ENCODE peak calls at places on chromosomes 4 and X, in ten cellular contexts. V is uterus, L is left lung, Z is tibial artery, X is cardiac muscle cell, U is fibroblast of pulmonary artery, A is fibroblast of lung, W is pancreas, C is psoas muscle, B is PC-3. K is an unnamed sample.

GRCh38 chr4:18297684-18298083 is 276.1 kb upstream of the LCORL start:
- DNase-seq in V (no peak), L (no peak), Z (no peak), X (no peak), U (no peak), A (no peak), W (no peak), C (no peak), B (no peak), K (peak; percentile 36)

GRCh38 chrX:110167952-110168451 is 149.9 kb downstream of the AMMECR1 start:
- DNase-seq in V (no peak), L (peak; percentile 80), Z (no peak), X (peak; percentile 32), U (no peak), A (no peak), W (peak; percentile 73), C (no peak), B (peak; percentile 30), K (peak; percentile 36)

GRCh38 chrX:56812515-56813105 is 83.6 kb downstream of the NBDY start:
- DNase-seq in V (no peak), L (no peak), Z (no peak), X (peak; percentile 12), U (no peak), A (peak; percentile 24), W (no peak), C (no peak), B (no peak), K (peak; percentile 75)

GRCh38 chr4:5018096-5018495 is 1.2 kb downstream of the CYTL1 start:
- DNase-seq in V (no peak), L (no peak), Z (no peak), X (no peak), U (no peak), A (no peak), W (no peak), C (no peak), B (peak; percentile 36), K (no peak)

GRCh38 chr4:186651181-186651603 is 72.5 kb downstream of the FAT1 start:
- DNase-seq in V (no peak), L (no peak), Z (no peak), X (no peak), U (no peak), A (no peak), W (no peak), C (no peak), B (no peak), K (no peak)

GRCh38 chr4:123744664-123745290 is 348.2 kb downstream of the SPRY1 start:
- DNase-seq in V (peak; percentile 58), L (no peak), Z (peak; percentile 56), X (peak; percentile 97), U (peak; percentile 96), A (peak; percentile 33), W (no peak), C (peak; percentile 33), B (no peak), K (peak; percentile 13)

GRCh38 chr4:27066591-27066990 is 205.9 kb downstream of the STIM2 start:
- DNase-seq in V (no peak), L (no peak), Z (peak; percentile 43), X (peak; percentile 8), U (no peak), A (no peak), W (no peak), C (no peak), B (no peak), K (no peak)

GRCh38 chr4:108700358-108700757 is 50.0 kb downstream of the OSTC start:
- DNase-seq in V (no peak), L (no peak), Z (no peak), X (peak; percentile 79), U (peak; percentile 75), A (peak; percentile 19), W (no peak), C (no peak), B (peak; percentile 7), K (no peak)

GRCh38 chr4:3375688-3376087 is 66.1 kb upstream of the HGFAC start:
- DNase-seq in V (no peak), L (peak; percentile 62), Z (no peak), X (peak; percentile 70), U (peak; percentile 74), A (peak; percentile 58), W (no peak), C (peak; percentile 83), B (peak; percentile 74), K (no peak)

GRCh38 chr4:151291485-151291884 is 14.5 kb downstream of the PRSS48 start:
- DNase-seq in V (no peak), L (no peak), Z (no peak), X (no peak), U (no peak), A (no peak), W (no peak), C (no peak), B (peak; percentile 57), K (no peak)

GRCh38 chr4:15343000-15343399 is 84.8 kb upstream of the C1QTNF7 start:
- DNase-seq in V (no peak), L (no peak), Z (no peak), X (no peak), U (no peak), A (no peak), W (no peak), C (no peak), B (no peak), K (no peak)

GRCh38 chrX:135421537-135421931 is 210 bp upstream of the SMIM10L2A start:
- DNase-seq in V (peak; percentile 84), L (peak; percentile 96), Z (peak; percentile 58), X (peak; percentile 80), U (peak; percentile 71), A (peak; percentile 56), W (peak; percentile 90), C (peak; percentile 86), B (peak; percentile 77), K (peak; percentile 74)

GRCh38 chrX:2707334-2707760 is 16.3 kb downstream of the CD99 start:
- DNase-seq in V (no peak), L (no peak), Z (peak; percentile 81), X (peak; percentile 67), U (peak; percentile 84), A (peak; percentile 86), W (no peak), C (peak; percentile 65), B (peak; percentile 94), K (peak; percentile 88)

GRCh38 chrX:114580336-114580735 is 3.5 kb upstream of the HTR2C start:
- DNase-seq in V (no peak), L (no peak), Z (no peak), X (peak; percentile 6), U (peak; percentile 5), A (peak; percentile 29), W (no peak), C (no peak), B (peak; percentile 12), K (no peak)

GRCh38 chr4:56681158-56681848 is at the start of gene HOPX:
- DNase-seq in V (no peak), L (peak; percentile 80), Z (no peak), X (peak; percentile 67), U (peak; percentile 35), A (peak; percentile 33), W (peak; percentile 58), C (no peak), B (peak; percentile 86), K (peak; percentile 38)
- H3K4me3 ChIP-seq in V (peak within 1 kb of the TSS; percentile 4), L (peak within 1 kb of the TSS; percentile 37), Z (no peak within 1 kb of the TSS), X (no peak within 1 kb of the TSS), U (no peak within 1 kb of the TSS), A (peak within 1 kb of the TSS; percentile 7), W (no peak within 1 kb of the TSS), C (no peak within 1 kb of the TSS), B (peak within 1 kb of the TSS; percentile 50), K (no peak within 1 kb of the TSS)

DNA sequence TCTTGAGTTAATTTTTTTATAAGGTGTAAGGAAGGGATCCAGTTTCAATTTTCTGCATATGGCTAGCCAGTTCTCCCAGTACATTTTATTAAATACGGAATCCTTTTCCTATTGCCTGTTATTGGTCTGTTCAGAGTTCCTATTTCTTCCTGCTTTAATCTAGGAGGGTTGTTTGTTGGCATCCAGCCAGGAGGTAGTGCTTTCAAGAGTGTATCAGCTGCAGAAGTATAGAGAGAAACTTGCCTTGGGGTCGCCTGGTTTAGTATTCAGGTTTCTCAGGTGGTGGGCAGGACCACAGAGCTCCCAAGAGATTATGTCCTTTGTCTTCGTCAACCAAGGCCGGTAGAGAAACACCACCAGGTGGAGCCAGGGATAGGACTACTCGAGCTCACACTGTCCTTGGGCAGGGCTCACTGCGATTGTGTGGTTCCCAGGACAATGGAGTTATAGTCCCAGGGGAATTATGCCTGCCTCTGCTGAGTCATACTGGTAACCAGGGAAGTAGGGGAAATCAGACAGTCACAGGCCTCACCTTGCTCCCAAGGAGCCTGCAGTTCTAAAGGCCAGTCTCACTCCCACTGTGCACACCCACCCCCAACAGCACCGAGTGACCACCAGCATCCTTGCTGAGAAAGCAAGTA is 168.1 kb downstream of the VSIG4 start:
- DNase-seq in V (no peak), L (no peak), Z (peak; percentile 19), X (peak; percentile 4), U (peak; percentile 51), A (no peak), W (no peak), C (no peak), B (peak; percentile 74), K (peak; percentile 69)
- TF ChIP-seq CTCF in V (no peak), L (no peak), Z (no peak), X (no peak), U (peak; percentile 14), A (no peak), W (no peak), C (no peak), B (peak; percentile 50), K (peak; percentile 27)

GRCh38 chr4:112860731-112861377 is 188.6 kb upstream of the ANK2 start:
- DNase-seq in V (no peak), L (no peak), Z (no peak), X (no peak), U (no peak), A (no peak), W (no peak), C (no peak), B (no peak), K (no peak)
- H3K4me3 ChIP-seq in V (no peak overlapping the region), L (no peak overlapping the region), Z (no peak overlapping the region), X (no peak overlapping the region), U (no peak overlapping the region), A (no peak overlapping the region), W (no peak overlapping the region), C (no peak overlapping the region), B (no peak overlapping the region), K (no peak overlapping the region)

GRCh38 chrX:66024570-66024969 is 15.3 kb downstream of the VSIG4 start:
- DNase-seq in V (no peak), L (no peak), Z (no peak), X (no peak), U (no peak), A (no peak), W (no peak), C (no peak), B (no peak), K (no peak)

GRCh38 chrX:66021758-66022741 is 17.8 kb downstream of the VSIG4 start:
- DNase-seq in V (no peak), L (no peak), Z (no peak), X (no peak), U (no peak), A (no peak), W (no peak), C (no peak), B (no peak), K (no peak)

GRCh38 chrX:66021407-66021757 is 18.5 kb downstream of the VSIG4 start:
- DNase-seq in V (no peak), L (no peak), Z (no peak), X (no peak), U (no peak), A (no peak), W (no peak), C (no peak), B (no peak), K (no peak)

GRCh38 chrX:66023726-66024467 is 16.0 kb downstream of the VSIG4 start:
- DNase-seq in V (no peak), L (no peak), Z (no peak), X (no peak), U (no peak), A (no peak), W (no peak), C (no peak), B (no peak), K (no peak)

GRCh38 chrX:66022742-66023725 is 16.8 kb downstream of the VSIG4 start:
- DNase-seq in V (no peak), L (no peak), Z (no peak), X (peak; percentile 6), U (no peak), A (no peak), W (no peak), C (no peak), B (peak; percentile 7), K (no peak)
- TF ChIP-seq CTCF in V (no peak), L (no peak), Z (no peak), X (peak; percentile 16), U (peak; percentile 10), A (no peak), W (no peak), C (no peak), B (peak; percentile 29), K (peak; percentile 31)

K was measured in GM12865.